ENCODE peak calls at places on chromosome 1, in eight cellular contexts. One of them, this sample, is unnamed.

GRCh38 chr1:89771991-89772560 is 48.8 kb upstream of the LRRC8D start:
- DNase-seq in MM.1S: no peak
- DNase-seq in DMS153: no peak
- DNase-seq in mucosa of gallbladder: no peak
- DNase-seq in sciatic nerve: no peak
- DNase-seq in cardiac fibroblast: no peak
- DNase-seq in mesenchymal stem cell: no peak
- DNase-seq in activated T-cell treated with anti-CD3 and anti-CD28 coated beads for 4 hours: no peak
- DNase-seq in this sample: no peak

GRCh38 chr1:108114026-108114599 is 86.0 kb downstream of the SLC25A24 start:
- DNase-seq in cardiac fibroblast: no peak
- DNase-seq in mesenchymal stem cell: no peak
- DNase-seq in DMS153: no peak
- DNase-seq in MM.1S: no peak
- DNase-seq in activated T-cell treated with anti-CD3 and anti-CD28 coated beads for 4 hours: no peak
- DNase-seq in mucosa of gallbladder: no peak
- DNase-seq in sciatic nerve: no peak
- DNase-seq in this sample: no peak

GRCh38 chr1:1033009-1033587 is 13.2 kb downstream of the AGRN start:
- DNase-seq in DMS153: peak; percentile 97
- DNase-seq in cardiac fibroblast: peak; percentile 76
- DNase-seq in activated T-cell treated with anti-CD3 and anti-CD28 coated beads for 4 hours: peak; percentile 90
- DNase-seq in mucosa of gallbladder: peak; percentile 75
- DNase-seq in MM.1S: peak; percentile 91
- DNase-seq in mesenchymal stem cell: peak; percentile 84
- DNase-seq in sciatic nerve: peak; percentile 82
- DNase-seq in this sample: peak; percentile 81

GRCh38 chr1:227947425-227947677 is 381 bp downstream of the WNT9A start:
- DNase-seq in activated T-cell treated with anti-CD3 and anti-CD28 coated beads for 4 hours: no peak
- DNase-seq in DMS153: no peak
- DNase-seq in cardiac fibroblast: peak; percentile 11
- DNase-seq in MM.1S: no peak
- DNase-seq in mesenchymal stem cell: no peak
- DNase-seq in mucosa of gallbladder: no peak
- DNase-seq in sciatic nerve: peak; percentile 65
- DNase-seq in this sample: no peak

GRCh38 chr1:245054105-245054831 is 100.5 kb upstream of the KIF26B start:
- DNase-seq in mesenchymal stem cell: no peak
- DNase-seq in activated T-cell treated with anti-CD3 and anti-CD28 coated beads for 4 hours: no peak
- DNase-seq in MM.1S: no peak
- DNase-seq in cardiac fibroblast: no peak
- DNase-seq in DMS153: no peak
- DNase-seq in sciatic nerve: no peak
- DNase-seq in mucosa of gallbladder: no peak
- DNase-seq in this sample: no peak

GRCh38 chr1:15178571-15179484 is 25.3 kb downstream of the TMEM51 start:
- DNase-seq in sciatic nerve: no peak
- DNase-seq in MM.1S: peak; percentile 84
- DNase-seq in activated T-cell treated with anti-CD3 and anti-CD28 coated beads for 4 hours: no peak
- DNase-seq in DMS153: peak; percentile 96
- DNase-seq in mesenchymal stem cell: peak; percentile 98
- DNase-seq in mucosa of gallbladder: no peak
- DNase-seq in cardiac fibroblast: peak; percentile 81
- DNase-seq in this sample: no peak

GRCh38 chr1:179016694-179017382 is 8.9 kb upstream of the FAM20B start:
- DNase-seq in cardiac fibroblast: peak; percentile 91
- DNase-seq in DMS153: peak; percentile 81
- DNase-seq in mesenchymal stem cell: peak; percentile 76
- DNase-seq in mucosa of gallbladder: peak; percentile 93
- DNase-seq in activated T-cell treated with anti-CD3 and anti-CD28 coated beads for 4 hours: no peak
- DNase-seq in sciatic nerve: peak; percentile 93
- DNase-seq in MM.1S: no peak
- DNase-seq in this sample: no peak

GRCh38 chr1:207810173-207810572 is 58.3 kb downstream of the CD46 start:
- DNase-seq in mucosa of gallbladder: no peak
- DNase-seq in mesenchymal stem cell: peak; percentile 43
- DNase-seq in MM.1S: no peak
- DNase-seq in DMS153: no peak
- DNase-seq in sciatic nerve: no peak
- DNase-seq in cardiac fibroblast: peak; percentile 55
- DNase-seq in activated T-cell treated with anti-CD3 and anti-CD28 coated beads for 4 hours: no peak
- DNase-seq in this sample: no peak

GRCh38 chr1:180327089-180327488 is 97.0 kb downstream of the LHX4 start:
- DNase-seq in mesenchymal stem cell: no peak
- DNase-seq in sciatic nerve: no peak
- DNase-seq in mucosa of gallbladder: no peak
- DNase-seq in activated T-cell treated with anti-CD3 and anti-CD28 coated beads for 4 hours: no peak
- DNase-seq in MM.1S: no peak
- DNase-seq in DMS153: no peak
- DNase-seq in cardiac fibroblast: no peak
- DNase-seq in this sample: no peak

GRCh38 chr1:28591708-28592313 is at the start of gene RAB42:
- DNase-seq in mesenchymal stem cell: no peak
- DNase-seq in activated T-cell treated with anti-CD3 and anti-CD28 coated beads for 4 hours: no peak
- DNase-seq in sciatic nerve: no peak
- DNase-seq in cardiac fibroblast: no peak
- DNase-seq in DMS153: no peak
- DNase-seq in MM.1S: no peak
- DNase-seq in mucosa of gallbladder: no peak
- DNase-seq in this sample: no peak